ENCODE peak calls at places on chromosome 6, in ten cellular contexts. D, M, J, S, X, H, R, Y, T and I are unnamed samples.

GRCh38 chr6:41294463-41294862 is 8.0 kb upstream of the TREM1 start:
- DNase-seq in D (no peak), M (no peak), J (no peak), S (no peak), X (no peak), H (no peak), R (no peak), Y (no peak), T (no peak), I (no peak)

GRCh38 chr6:125714431-125715090 is 34.9 kb upstream of the HEY2 start:
- DNase-seq in D (no peak), M (no peak), J (no peak), S (no peak), X (no peak), H (no peak), R (no peak), Y (no peak), T (no peak), I (no peak)

GRCh38 chr6:35558571-35558970 is 45.9 kb upstream of the TULP1 start:
- DNase-seq in D (no peak), M (no peak), J (no peak), S (no peak), X (no peak), H (no peak), R (no peak), Y (no peak), T (peak), I (no peak)

GRCh38 chr6:35787266-35788218 is 6.7 kb downstream of the CLPSL1 start:
- DNase-seq in D (no peak), M (no peak), J (no peak), S (no peak), X (no peak), H (no peak), R (no peak), Y (no peak), T (no peak), I (no peak)

GRCh38 chr6:84428300-84428907 is 201.0 kb upstream of the CEP162 start:
- DNase-seq in D (peak), M (peak), J (peak), S (no peak), X (no peak), H (peak), R (peak), Y (no peak), T (no peak), I (peak)

GRCh38 chr6:114638346-114638745 is 295.5 kb upstream of the HS3ST5 start:
- DNase-seq in D (no peak), M (no peak), J (no peak), S (no peak), X (peak), H (no peak), R (peak), Y (no peak), T (no peak), I (no peak)

GRCh38 chr6:49841424-49841823 is 24.9 kb downstream of the CRISP1 start:
- DNase-seq in D (no peak), M (no peak), J (no peak), S (no peak), X (no peak), H (peak), R (no peak), Y (no peak), T (no peak), I (no peak)

GRCh38 chr6:44339301-44339700 is 3.1 kb upstream of the SPATS1 start:
- DNase-seq in D (no peak), M (no peak), J (no peak), S (no peak), X (no peak), H (no peak), R (no peak), Y (no peak), T (no peak), I (peak)

GRCh38 chr6:38178584-38178886 is 359.0 kb downstream of the ZFAND3 start:
- DNase-seq in D (no peak), M (no peak), J (no peak), S (no peak), X (no peak), H (no peak), R (no peak), Y (peak), T (peak), I (no peak)

GRCh38 chr6:140774080-140774505 is 1358.6 kb upstream of the GJE1 start:
- DNase-seq in D (no peak), M (peak), J (no peak), S (no peak), X (no peak), H (no peak), R (no peak), Y (no peak), T (no peak), I (no peak)
- H3K27ac ChIP-seq in D (no peak), M (no peak), J (peak), S (no peak), X (no peak), H (peak), R (no peak), Y (no peak), T (no peak), I (no peak)

DNA sequence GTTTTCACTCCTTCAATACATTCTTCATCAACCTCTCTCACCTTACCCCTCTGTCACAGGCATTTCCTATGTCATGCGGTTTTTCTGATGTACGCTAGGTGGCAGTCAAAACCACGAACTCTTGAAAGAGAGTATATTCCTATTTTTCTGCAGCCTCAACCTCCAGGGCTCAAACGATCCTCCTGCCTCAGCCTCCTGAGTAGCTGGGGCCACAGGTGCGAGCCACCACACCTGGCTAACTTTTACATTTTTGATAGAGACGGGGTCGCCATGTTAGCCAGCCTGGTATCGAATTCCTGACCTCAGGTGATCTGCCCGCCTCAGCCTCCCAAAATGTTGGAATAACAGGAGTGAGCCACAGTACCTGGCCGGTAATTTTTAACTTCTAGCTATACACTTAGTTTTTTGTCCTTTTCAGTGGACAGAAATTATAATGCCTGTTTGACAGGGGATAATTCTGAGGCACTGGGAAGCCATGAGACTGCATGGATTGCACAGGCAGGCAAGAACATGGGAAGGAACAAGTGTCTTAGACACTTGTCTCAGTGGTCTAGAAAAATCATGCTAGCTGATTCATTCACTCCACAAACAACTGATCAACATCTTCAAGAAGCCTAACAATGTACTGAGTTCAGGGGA is 22.5 kb upstream of the HFE start:
- DNase-seq in D (no peak), M (peak), J (peak), S (no peak), X (no peak), H (peak), R (peak), Y (no peak), T (no peak), I (no peak)
- TF ChIP-seq POLR2AphosphoS5 in D (no peak), M (no peak), J (no peak), S (peak), X (no peak), H (no peak), R (no peak), Y (no peak), T (no peak), I (peak)

DNA sequence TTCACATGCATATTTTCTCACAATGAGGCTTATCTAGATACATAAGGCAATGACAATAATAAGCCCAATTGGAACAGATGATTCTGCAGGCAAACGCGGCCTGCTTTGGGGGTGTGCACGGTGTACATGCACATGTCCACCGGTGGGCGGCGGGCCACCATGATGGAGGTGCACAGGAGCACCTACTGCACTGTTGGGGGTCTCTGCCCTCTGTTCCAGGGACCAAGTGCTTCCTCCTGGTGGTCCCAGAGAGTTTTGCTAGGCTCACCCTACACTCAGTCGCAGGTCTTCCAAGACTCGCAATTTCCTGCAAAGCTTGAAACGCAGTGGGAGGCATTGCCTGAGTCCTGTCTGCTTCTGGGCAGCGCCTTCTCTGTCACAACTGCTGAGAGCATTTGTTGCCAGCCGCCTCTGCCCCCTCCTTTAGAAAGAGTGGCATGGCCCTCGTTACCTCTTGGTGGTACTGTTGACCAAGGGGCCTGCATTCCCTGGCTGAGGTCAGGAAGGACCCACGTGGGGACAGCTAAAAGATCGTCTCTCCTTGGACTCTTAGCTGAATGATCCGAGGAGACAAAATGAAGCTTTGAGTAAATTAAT is 135.3 kb downstream of the ERMARD start:
- DNase-seq in D (no peak), M (no peak), J (peak), S (peak), X (no peak), H (peak), R (no peak), Y (no peak), T (peak), I (no peak)
- TF ChIP-seq CTCF in D (no peak), M (no peak), J (no peak), S (no peak), X (peak), H (peak), R (no peak), Y (no peak), T (no peak), I (no peak)

GRCh38 chr6:39961178-39961577 is 26.9 kb upstream of the MOCS1 start:
- DNase-seq in D (no peak), M (no peak), J (peak), S (no peak), X (no peak), H (no peak), R (no peak), Y (no peak), T (no peak), I (no peak)
- H3K27ac ChIP-seq in D (peak), M (no peak), J (no peak), S (peak), X (no peak), H (no peak), R (no peak), Y (peak), T (no peak), I (no peak)

GRCh38 chr6:30493643-30494250 is 4.4 kb downstream of the HLA-E start:
- DNase-seq in D (no peak), M (no peak), J (no peak), S (no peak), X (no peak), H (no peak), R (peak), Y (no peak), T (peak), I (no peak)

GRCh38 chr6:30491963-30492616 is 2.8 kb downstream of the HLA-E start:
- DNase-seq in D (no peak), M (no peak), J (no peak), S (no peak), X (no peak), H (no peak), R (no peak), Y (no peak), T (no peak), I (no peak)

GRCh38 chr6:30485236-30485635 is 4.1 kb upstream of the HLA-E start:
- DNase-seq in D (no peak), M (no peak), J (no peak), S (no peak), X (no peak), H (no peak), R (no peak), Y (no peak), T (no peak), I (no peak)

GRCh38 chr6:30490031-30490876 is 945 bp downstream of the HLA-E start:
- DNase-seq in D (peak), M (no peak), J (peak), S (no peak), X (no peak), H (peak), R (peak), Y (peak), T (peak), I (peak)

DNA sequence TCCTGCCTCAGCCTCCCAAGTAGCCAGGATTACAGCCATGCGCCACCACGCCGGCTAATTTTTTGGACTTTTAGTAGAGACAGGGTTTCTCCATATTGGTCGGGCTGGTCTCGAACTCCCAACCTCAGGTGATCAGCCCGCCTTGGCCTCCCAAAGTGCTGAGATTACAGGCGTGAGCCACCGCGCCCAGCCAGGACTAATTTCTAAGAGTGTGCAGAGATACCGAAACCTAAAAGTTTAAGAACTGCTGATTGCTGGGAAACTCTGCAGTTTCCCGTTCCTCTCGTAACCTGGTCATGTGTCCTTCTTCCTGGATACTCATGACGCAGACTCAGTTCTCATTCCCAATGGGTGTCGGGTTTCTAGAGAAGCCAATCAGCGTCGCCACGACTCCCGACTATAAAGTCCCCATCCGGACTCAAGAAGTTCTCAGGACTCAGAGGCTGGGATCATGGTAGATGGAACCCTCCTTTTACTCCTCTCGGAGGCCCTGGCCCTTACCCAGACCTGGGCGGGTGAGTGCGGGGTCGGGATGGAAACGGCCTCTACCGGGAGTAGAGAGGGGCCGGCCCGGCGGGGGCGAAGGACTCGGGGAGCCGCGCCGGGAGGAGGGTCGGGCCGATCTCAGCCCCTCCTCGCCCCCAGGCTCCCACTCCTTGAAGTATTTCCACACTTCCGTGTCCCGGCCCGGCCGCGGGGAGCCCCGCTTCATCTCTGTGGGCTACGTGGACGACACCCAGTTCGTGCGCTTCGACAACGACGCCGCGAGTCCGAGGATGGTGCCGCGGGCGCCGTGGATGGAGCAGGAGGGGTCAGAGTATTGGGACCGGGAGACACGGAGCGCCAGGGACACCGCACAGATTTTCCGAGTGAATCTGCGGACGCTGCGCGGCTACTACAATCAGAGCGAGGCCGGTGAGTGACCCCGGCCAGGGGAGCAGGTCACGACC is at the start of gene HLA-E:
- DNase-seq in D (peak), M (peak), J (peak), S (no peak), X (peak), H (peak), R (peak), Y (peak), T (peak), I (peak)
- TF ChIP-seq POLR2AphosphoS5 in D (peak), M (peak), J (peak), S (peak), X (peak), H (peak), R (peak), Y (peak), T (peak), I (peak)

GRCh38 chr6:2622683-2623082 is 128.0 kb downstream of the MYLK4 start:
- DNase-seq in D (no peak), M (no peak), J (no peak), S (no peak), X (no peak), H (peak), R (no peak), Y (no peak), T (no peak), I (no peak)
- TF ChIP-seq CTCF in D (no peak), M (peak), J (no peak), S (no peak), X (peak), H (peak), R (peak), Y (no peak), T (no peak), I (no peak)

DNA sequence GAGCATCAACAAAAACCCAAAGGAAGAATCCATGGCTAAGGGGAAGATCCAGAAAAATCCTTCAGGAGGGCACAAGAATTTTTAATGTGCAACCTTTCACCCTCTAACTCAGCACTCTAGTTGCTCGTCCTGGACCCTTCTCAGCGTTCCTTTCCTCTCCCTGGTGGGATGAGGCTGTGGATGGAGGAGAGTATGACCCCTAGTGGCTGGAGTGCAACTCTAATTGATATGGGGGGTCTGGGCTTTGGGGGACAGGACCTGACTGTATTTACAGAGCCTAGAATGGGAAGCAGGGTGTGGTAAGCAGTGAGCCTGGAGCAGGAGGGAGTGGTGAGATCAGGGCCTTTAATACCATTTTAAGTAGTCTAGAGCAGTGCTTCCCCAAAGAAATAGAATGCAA is 83.9 kb upstream of the CEP85L start:
- DNase-seq in D (no peak), M (no peak), J (peak), S (no peak), X (no peak), H (peak), R (peak), Y (no peak), T (no peak), I (no peak)
- H3K27ac ChIP-seq in D (no peak), M (no peak), J (no peak), S (no peak), X (no peak), H (no peak), R (no peak), Y (no peak), T (no peak), I (no peak)

GRCh38 chr6:85612690-85613474 is 19.2 kb upstream of the SNX14 start:
- DNase-seq in D (no peak), M (no peak), J (no peak), S (no peak), X (no peak), H (no peak), R (no peak), Y (no peak), T (no peak), I (no peak)

GRCh38 chr6:85614780-85615179 is 21.1 kb upstream of the SNX14 start:
- DNase-seq in D (no peak), M (no peak), J (no peak), S (no peak), X (no peak), H (no peak), R (no peak), Y (no peak), T (no peak), I (no peak)

DNA sequence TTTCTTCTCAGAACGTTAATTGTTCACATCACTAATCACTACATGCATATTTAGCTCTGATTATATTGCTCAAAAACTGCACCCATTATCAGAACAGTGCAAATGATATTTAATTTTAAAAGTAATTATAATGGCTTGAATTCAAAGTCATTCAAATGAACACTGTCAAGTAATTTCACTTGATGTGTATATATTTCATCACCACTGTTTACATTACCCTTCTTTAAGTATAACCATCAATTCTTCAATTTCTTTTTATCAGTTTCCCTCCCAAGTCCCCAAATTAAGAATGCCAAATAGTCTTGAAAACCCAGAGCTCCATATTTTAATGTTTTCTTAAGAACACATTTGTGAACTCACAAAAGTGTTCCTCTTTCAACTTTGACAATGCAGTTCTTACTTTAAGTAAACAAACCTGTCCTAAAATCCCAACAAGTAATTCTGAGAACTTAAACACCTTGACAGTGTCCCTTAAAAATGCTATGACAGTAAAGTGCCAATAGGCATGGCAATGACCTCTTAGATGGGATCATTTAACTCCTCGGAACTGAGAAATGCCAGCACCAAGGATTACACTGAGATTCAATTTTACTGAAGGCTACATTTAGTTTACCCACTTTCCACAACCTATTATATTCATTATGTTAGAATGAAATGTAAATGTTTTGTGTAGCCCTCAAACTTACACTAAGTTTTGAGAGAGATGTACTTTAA is 16.7 kb upstream of the SNX14 start:
- DNase-seq in D (no peak), M (no peak), J (no peak), S (no peak), X (no peak), H (no peak), R (no peak), Y (no peak), T (no peak), I (no peak)
- TF ChIP-seq POLR2AphosphoS5 in D (no peak), M (no peak), J (no peak), S (no peak), X (no peak), H (no peak), R (peak), Y (no peak), T (no peak), I (no peak)